ENCODE peak calls at places on chromosomes 12 and 14, in six cellular contexts. N, T, A, C, M and Q are unnamed samples.

GRCh38 chr12:104935892-104936291 is 22.2 kb downstream of the SLC41A2 start:
- DNase-seq in T (no peak), A (no peak), N (no peak), C (no peak), M (no peak), Q (no peak)

GRCh38 chr12:107581616-107582015 is 104.0 kb upstream of the PWP1 start:
- DNase-seq in N (no peak), A (no peak), C (no peak), T (no peak), M (no peak), Q (no peak)

GRCh38 chr14:101849640-101850039 is 88.1 kb downstream of the PPP2R5C start:
- DNase-seq in N (no peak), C (no peak), T (no peak), A (no peak), M (no peak), Q (no peak)

GRCh38 chr12:55728185-55728931 is 451 bp downstream of the CD63 start:
- DNase-seq in A (no peak), C (no peak), M (peak; percentile 46), N (peak; percentile 55), T (no peak), Q (peak; percentile 87)

GRCh38 chr12:2666846-2667245 is 127.9 kb upstream of the FKBP4 start:
- DNase-seq in C (no peak), M (no peak), A (no peak), N (no peak), T (no peak), Q (no peak)

GRCh38 chr12:70948976-70949336 is 28.4 kb upstream of the PTPRR start:
- DNase-seq in T (no peak), C (no peak), N (no peak), M (no peak), A (no peak), Q (no peak)

GRCh38 chr12:3683670-3684069 is 69.2 kb downstream of the CRACR2A start:
- DNase-seq in T (peak; percentile 69), M (no peak), N (no peak), C (no peak), A (no peak), Q (no peak)

GRCh38 chr14:34220921-34221320 is 241.1 kb downstream of the SPTSSA start:
- DNase-seq in C (no peak), M (peak; percentile 14), A (no peak), N (no peak), T (no peak), Q (no peak)

GRCh38 chr12:58341791-58342190 is 400.4 kb downstream of the ATP23 start:
- DNase-seq in M (no peak), T (no peak), N (no peak), C (no peak), A (no peak), Q (no peak)

GRCh38 chr14:69242311-69243224 is 17.4 kb upstream of the GALNT16 start:
- DNase-seq in C (peak; percentile 33), M (peak; percentile 82), N (peak; percentile 79), A (no peak), T (peak; percentile 81), Q (peak; percentile 59)

GRCh38 chr12:10392394-10392930 is 2.6 kb upstream of the KLRK1 start:
- DNase-seq in M (no peak), N (peak; percentile 68), A (peak; percentile 58), T (peak; percentile 96), C (no peak), Q (no peak)

GRCh38 chr12:12396727-12397126 is 39.8 kb downstream of the BORCS5 start:
- DNase-seq in C (no peak), M (no peak), A (no peak), N (no peak), T (no peak), Q (no peak)

GRCh38 chr12:27277846-27278260 is 33.8 kb downstream of the STK38L start:
- DNase-seq in A (no peak), M (peak; percentile 59), N (peak; percentile 3), C (peak; percentile 5), T (peak; percentile 85), Q (peak; percentile 10)

GRCh38 chr12:31035944-31036665 is 37.6 kb upstream of the DDX11 start:
- DNase-seq in N (no peak), M (no peak), A (no peak), T (no peak), C (no peak), Q (no peak)

GRCh38 chr12:117330441-117331113 is 30.8 kb downstream of the NOS1 start:
- DNase-seq in N (no peak), T (no peak), M (peak; percentile 30), C (no peak), A (no peak), Q (no peak)
- TF ChIP-seq CTCF in N (no peak), T (no peak), M (peak; percentile 11), C (no peak), A (no peak), Q (no peak)

GRCh38 chr12:65525501-65526141 is 247.1 kb downstream of the MSRB3 start:
- DNase-seq in T (peak; percentile 89), N (no peak), C (no peak), M (no peak), A (peak; percentile 83), Q (no peak)
- H3K27ac ChIP-seq in T (peak overlapping the region; percentile 84), N (no peak overlapping the region), C (peak overlapping the region; percentile 19), M (no peak overlapping the region), A (peak overlapping the region; percentile 86), Q (no peak overlapping the region)

GRCh38 chr12:119235352-119235751 is 56.6 kb downstream of the HSPB8 start:
- DNase-seq in N (no peak), M (peak; percentile 67), C (no peak), T (no peak), A (no peak), Q (peak; percentile 37)
- TF ChIP-seq CTCF in N (no peak), M (peak; percentile 61), C (peak; percentile 44), T (no peak), A (no peak), Q (peak; percentile 80)

GRCh38 chr12:95385646-95386045 is 88.3 kb upstream of the METAP2 start:
- DNase-seq in M (no peak), C (no peak), T (no peak), N (no peak), A (no peak), Q (no peak)
- H3K27ac ChIP-seq in M (no peak overlapping the region), C (no peak overlapping the region), T (no peak overlapping the region), N (no peak overlapping the region), A (no peak overlapping the region), Q (no peak overlapping the region)

GRCh38 chr14:104893435-104894207 is 28.6 kb downstream of the CEP170B start:
- DNase-seq in A (no peak), N (no peak), M (no peak), C (no peak), T (no peak), Q (peak; percentile 36)

GRCh38 chr14:104895207-104895785 is 29.4 kb upstream of the PLD4 start:
- DNase-seq in C (no peak), T (no peak), M (no peak), N (no peak), A (no peak), Q (no peak)

GRCh38 chr14:104895786-104896642 is 28.7 kb upstream of the PLD4 start:
- DNase-seq in N (no peak), C (no peak), M (no peak), T (no peak), A (no peak), Q (no peak)

GRCh38 chr14:104892517-104893434 is 27.7 kb downstream of the CEP170B start:
- DNase-seq in T (no peak), A (no peak), M (no peak), N (no peak), C (no peak), Q (peak; percentile 16)

DNA sequence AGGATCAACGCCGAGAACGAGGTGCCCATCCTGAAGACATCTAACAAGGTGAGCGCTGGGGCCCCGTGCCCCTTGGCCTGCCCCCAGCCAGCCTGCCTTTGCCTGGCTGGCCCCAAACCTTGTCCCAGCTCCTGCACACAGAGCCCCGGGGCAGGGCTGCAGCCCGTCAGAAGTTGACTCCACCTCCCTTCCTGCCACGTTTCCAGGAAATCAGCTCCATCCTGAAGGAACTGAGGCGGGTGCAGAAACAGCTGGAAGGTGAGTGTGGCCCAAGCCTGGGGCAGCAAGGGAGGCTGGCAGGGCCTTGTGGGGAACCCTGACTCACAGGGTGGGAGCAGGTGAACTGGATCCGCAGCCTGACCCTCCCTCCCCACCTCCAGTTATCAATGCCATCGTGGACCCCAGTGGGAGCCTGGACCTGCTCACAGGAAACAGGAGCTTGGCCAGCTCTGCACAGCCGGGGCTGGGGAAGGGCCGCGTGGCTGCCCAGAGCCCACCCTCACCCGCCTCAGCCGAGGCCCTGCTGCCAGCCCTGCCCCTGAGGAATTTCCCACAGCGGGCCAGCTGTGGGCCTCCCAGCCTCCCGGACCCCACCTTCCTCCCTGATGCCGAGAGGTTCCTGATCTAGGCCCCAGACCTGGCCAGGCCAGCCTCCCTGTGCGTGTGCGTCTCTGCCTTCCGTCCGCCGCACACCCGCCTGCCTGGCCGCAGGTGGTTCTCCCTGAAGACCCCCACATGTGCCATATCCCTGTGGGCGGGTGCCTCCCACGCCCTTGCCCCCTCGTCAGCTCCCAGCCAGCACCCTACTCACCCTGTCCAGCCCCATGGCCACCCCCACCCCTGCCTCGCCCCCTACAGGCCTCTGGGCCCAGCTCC is 29.5 kb downstream of the CEP170B start:
- DNase-seq in T (no peak), A (no peak), M (no peak), N (no peak), C (no peak), Q (no peak)
- TF ChIP-seq CTCF in T (no peak), A (no peak), M (no peak), N (no peak), C (peak; percentile 30), Q (no peak)